ENCODE peak calls at places on chromosomes 1 and 21, in six cellular contexts. Z is fibroblast of lung, L is A549, M is neural progenitor cell, B is astrocyte, H is SK-N-SH. D is an unnamed sample. For H3K4me1, the result is how much of the 10 kb centered on the place peaks cover.

GRCh38 chr1:37243368-37244082 is 209.2 kb upstream of the GRIK3 start:
- DNase-seq in B (no peak), L (no peak), M (peak), Z (no peak), H (no peak), D (no peak)

GRCh38 chr1:119448112-119448511 is 33.2 kb downstream of the HSD3B2 start:
- DNase-seq in L (no peak), H (no peak), Z (no peak), M (peak), B (no peak), D (no peak)

GRCh38 chr1:199172286-199173124 is 533.7 kb downstream of the PTPRC start:
- DNase-seq in L (no peak), B (peak), Z (no peak), H (no peak), M (no peak), D (no peak)

GRCh38 chr1:199862047-199862446 is 165.5 kb upstream of the NR5A2 start:
- DNase-seq in H (no peak), M (no peak), L (no peak), Z (no peak), B (no peak), D (no peak)

GRCh38 chr21:43743934-43744333 is 25.0 kb downstream of the PDXK start:
- DNase-seq in M (no peak), H (no peak), Z (no peak), B (no peak), L (no peak), D (no peak)

GRCh38 chr1:51570063-51570720 is 46.7 kb upstream of the OSBPL9 start:
- DNase-seq in H (no peak), Z (no peak), B (no peak), M (no peak), L (no peak), D (no peak)

GRCh38 chr1:237042892-237043576 is 1.1 kb downstream of the RYR2 start:
- DNase-seq in L (no peak), Z (peak), H (peak), M (peak), B (no peak), D (peak)

GRCh38 chr1:180247061-180247460 is 17.0 kb downstream of the LHX4 start:
- DNase-seq in L (no peak), B (no peak), H (no peak), Z (no peak), M (no peak), D (peak)

GRCh38 chr1:245645894-245646293 is 491.1 kb downstream of the KIF26B start:
- DNase-seq in H (no peak), Z (no peak), M (no peak), L (no peak), B (no peak), D (no peak)

GRCh38 chr1:166906647-166907046 is 30.6 kb upstream of the TADA1 start:
- DNase-seq in H (no peak), M (no peak), L (no peak), B (peak), Z (no peak), D (no peak)
- H3K4me1 ChIP-seq in H (under half), M (under half), L (under half), B (under half), Z (under half), D (under half)

GRCh38 chr1:234720709-234721436 is 110.9 kb upstream of the IRF2BP2 start:
- DNase-seq in Z (no peak), H (no peak), M (no peak), B (peak), L (no peak), D (no peak)
- H3K4me2 ChIP-seq in Z (peak), H (peak), M (no peak), B (peak), L (peak), D (peak)

GRCh38 chr1:33370286-33370685 is 49.4 kb upstream of the A3GALT2 start:
- DNase-seq in B (no peak), L (no peak), H (peak), M (no peak), Z (peak), D (no peak)
- TF ChIP-seq CTCF in B (no peak), L (no peak), H (no peak), M (no peak), Z (no peak), D (no peak)

DNA sequence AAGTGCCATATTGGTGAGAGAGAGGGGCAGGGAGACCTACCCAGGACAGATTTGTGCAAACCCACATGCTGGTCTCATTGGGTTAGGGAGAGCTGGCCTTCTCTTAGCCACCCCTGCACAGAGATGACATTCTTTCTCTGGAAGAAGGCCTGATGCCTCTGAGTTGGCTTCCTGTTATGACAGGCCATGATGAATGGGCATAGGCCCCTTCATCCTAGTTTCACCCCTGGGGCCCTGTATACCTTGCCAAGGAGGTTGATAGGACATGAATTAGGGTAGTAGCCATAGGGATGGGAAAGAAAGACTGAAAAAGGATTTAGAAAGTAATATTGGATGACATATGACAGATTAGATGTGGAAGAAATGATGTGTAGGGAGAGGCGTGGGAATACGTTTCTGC is 46.6 kb downstream of the TENT5C start:
- DNase-seq in H (no peak), B (no peak), M (no peak), Z (no peak), L (no peak), D (no peak)
- H3K4me1 ChIP-seq in H (under half), B (under half), M (under half), Z (under half), L (under half), D (under half)

DNA sequence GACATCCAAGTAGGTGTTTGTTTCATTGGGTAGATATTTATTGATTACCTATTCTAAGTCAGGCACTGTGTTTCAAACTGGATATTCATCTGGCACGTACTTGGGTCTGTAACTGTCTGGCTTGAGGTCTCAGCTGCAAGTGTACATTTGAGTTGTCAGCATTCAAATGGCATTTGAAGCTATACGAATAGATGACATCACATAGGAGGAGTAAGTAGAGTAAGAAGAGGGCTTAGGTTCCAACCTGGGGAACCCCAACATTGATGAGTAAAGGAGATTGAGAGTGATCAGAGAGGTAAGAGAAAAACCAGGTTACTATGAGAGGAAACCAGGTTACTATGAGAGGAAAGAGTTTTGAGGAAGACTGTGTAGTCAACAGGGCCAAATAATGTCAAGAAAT is 30.7 kb downstream of the ZNF684 start:
- DNase-seq in B (no peak), Z (no peak), H (no peak), L (no peak), M (no peak), D (no peak)
- H3K4me2 ChIP-seq in B (no peak), Z (no peak), H (no peak), L (no peak), M (no peak), D (no peak)

DNA sequence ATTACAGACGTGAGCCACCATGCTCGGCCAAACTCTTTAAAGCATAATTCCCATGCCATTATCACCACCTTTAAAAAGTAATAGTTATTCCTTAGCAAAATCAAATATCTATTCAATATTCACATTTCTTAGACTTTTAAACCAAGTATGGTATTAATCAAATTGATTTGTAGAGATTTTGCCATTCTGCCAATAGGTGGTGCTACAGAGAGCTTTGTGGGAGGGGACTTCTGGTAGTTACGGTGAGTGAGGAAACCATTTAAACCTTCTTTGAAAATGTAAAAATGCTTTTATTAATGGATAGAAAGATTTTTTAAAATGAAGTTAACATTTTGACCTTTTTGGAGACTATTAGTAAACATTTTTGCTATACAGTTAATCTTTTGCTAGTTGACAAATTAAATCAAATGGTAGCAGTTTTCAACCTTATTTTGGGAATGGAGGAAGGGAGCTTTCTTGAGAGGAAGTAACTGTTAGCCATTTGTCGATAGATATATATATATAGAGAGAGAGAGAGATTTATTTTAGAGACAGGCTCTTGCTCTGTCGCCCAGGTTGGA is 19.3 kb downstream of the IARS2 start:
- DNase-seq in L (peak), B (no peak), Z (peak), H (peak), M (peak), D (no peak)
- TF ChIP-seq CTCF in L (peak), B (peak), Z (peak), H (peak), M (peak), D (peak)

GRCh38 chr1:172915276-172915675 is 135.5 kb downstream of the TNFSF18 start:
- DNase-seq in H (no peak), B (no peak), L (no peak), M (no peak), Z (no peak), D (no peak)

GRCh38 chr1:172916126-172916525 is 134.6 kb downstream of the TNFSF18 start:
- DNase-seq in M (no peak), B (no peak), H (no peak), Z (no peak), L (no peak), D (no peak)

GRCh38 chr1:172917972-172918371 is 132.8 kb downstream of the TNFSF18 start:
- DNase-seq in Z (peak), H (no peak), L (peak), M (no peak), B (peak), D (peak)

GRCh38 chr1:172912765-172913260 is 137.9 kb downstream of the TNFSF18 start:
- DNase-seq in H (no peak), B (no peak), L (no peak), Z (no peak), M (no peak), D (no peak)

DNA sequence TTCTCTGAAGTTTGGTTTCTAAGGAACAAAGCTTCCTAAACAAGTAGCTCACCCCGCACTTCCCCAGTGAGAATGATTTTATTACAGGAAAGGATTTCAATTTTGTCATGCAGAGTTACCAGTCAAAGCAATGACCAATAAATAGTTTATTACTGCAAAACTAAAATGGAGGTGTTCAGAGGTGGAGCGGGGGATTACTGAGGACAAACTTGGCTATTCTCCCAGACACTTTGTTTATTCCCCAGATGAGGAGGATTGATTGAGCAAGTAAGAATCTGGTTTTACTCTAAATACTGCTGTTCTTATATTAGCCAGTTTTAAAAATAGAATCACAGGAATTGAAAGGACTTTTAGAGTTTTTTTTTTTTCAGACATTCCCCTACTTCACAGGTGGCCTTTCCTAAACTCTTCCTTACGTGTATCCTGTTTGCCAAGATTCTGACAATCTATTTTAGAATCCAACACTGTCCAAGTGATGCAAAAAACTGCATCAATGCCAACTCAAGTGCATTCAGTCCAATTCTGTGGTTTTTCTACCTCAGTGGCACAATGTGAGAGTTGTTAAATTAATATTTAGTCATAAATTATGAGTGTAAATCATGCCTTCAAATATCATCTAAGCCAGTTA is 136.1 kb downstream of the TNFSF18 start:
- DNase-seq in Z (peak), M (no peak), L (no peak), H (no peak), B (peak), D (no peak)
- H3K4me1 ChIP-seq in Z (under half), M (under half), L (half or more), H (under half), B (under half), D (half or more)

GRCh38 chr1:240516069-240516468 is 95.9 kb downstream of the GREM2 start:
- DNase-seq in B (no peak), M (no peak), Z (no peak), L (no peak), H (no peak), D (no peak)
- H3K4me2 ChIP-seq in B (peak), M (no peak), Z (no peak), L (no peak), H (peak), D (peak)

DNA sequence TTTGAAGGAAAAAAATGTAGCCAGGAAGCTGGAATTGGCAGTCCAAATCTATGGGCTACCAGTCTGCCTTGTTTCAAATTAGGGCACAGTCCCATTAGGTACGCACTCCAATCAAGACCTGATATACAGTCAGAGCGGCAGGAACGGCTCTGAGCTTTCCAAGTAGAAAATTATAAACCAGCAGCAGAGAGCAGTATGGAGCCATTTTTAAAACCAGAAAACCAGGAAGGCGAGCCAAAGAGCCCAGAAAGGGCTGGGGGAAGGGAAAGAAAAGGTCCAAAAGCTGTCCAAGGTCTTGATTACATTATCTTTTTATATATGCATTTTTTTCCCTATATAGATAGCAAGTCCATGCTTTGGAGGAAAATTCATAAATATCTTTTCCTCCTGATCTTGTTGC is 719.0 kb downstream of the RWDD3 start:
- DNase-seq in H (peak), Z (peak), L (no peak), M (peak), B (peak), D (no peak)
- TF ChIP-seq CTCF in H (no peak), Z (peak), L (no peak), M (peak), B (no peak), D (peak)

GRCh38 chr1:1141244-1141910 is 25.5 kb upstream of the C1orf159 start:
- DNase-seq in M (no peak), L (no peak), H (no peak), Z (no peak), B (no peak), D (no peak)
- H3K4me1 ChIP-seq in M (under half), L (under half), H (under half), Z (under half), B (under half), D (under half)